ENCODE peak calls at places on chromosome 12, in ten cellular contexts. Q, I, V, L, Z, K, O, N, G and R are unnamed samples. For H3K36me3, the result is how much of the 10 kb centered on the place peaks cover.

GRCh38 chr12:10033783-10034381 is 3.4 kb downstream of the CLEC9A start:
- DNase-seq in Q (no peak), I (no peak), V (no peak), L (no peak), Z (no peak), K (peak), O (no peak), N (peak), G (no peak), R (no peak)

GRCh38 chr12:101759396-101760047 is 20.3 kb upstream of the SYCP3 start:
- DNase-seq in Q (no peak), I (peak), V (no peak), L (no peak), Z (no peak), K (peak), O (no peak), N (peak), G (peak), R (peak)

GRCh38 chr12:111978545-111978944 is 34.4 kb downstream of the TMEM116 start:
- DNase-seq in Q (no peak), I (no peak), V (no peak), L (no peak), Z (no peak), K (no peak), O (no peak), N (no peak), G (no peak), R (no peak)

GRCh38 chr12:103725398-103725797 is 115.6 kb downstream of the NT5DC3 start:
- DNase-seq in Q (no peak), I (no peak), V (no peak), L (no peak), Z (no peak), K (no peak), O (no peak), N (no peak), G (no peak), R (no peak)

GRCh38 chr12:14937014-14937413 is 1.3 kb downstream of the ERP27 start:
- DNase-seq in Q (no peak), I (no peak), V (no peak), L (no peak), Z (no peak), K (no peak), O (no peak), N (no peak), G (no peak), R (no peak)

GRCh38 chr12:57057037-57057436 is 7.1 kb upstream of the MYO1A start:
- DNase-seq in Q (no peak), I (no peak), V (no peak), L (no peak), Z (no peak), K (no peak), O (no peak), N (no peak), G (no peak), R (no peak)

GRCh38 chr12:87603727-87604126 is 425.5 kb downstream of the C12orf50 start:
- DNase-seq in Q (no peak), I (peak), V (no peak), L (no peak), Z (no peak), K (no peak), O (no peak), N (peak), G (no peak), R (no peak)

GRCh38 chr12:6570264-6570887 is 2.3 kb upstream of the NOP2 start:
- DNase-seq in Q (no peak), I (no peak), V (peak), L (no peak), Z (peak), K (peak), O (peak), N (no peak), G (peak), R (peak)

GRCh38 chr12:12600659-12601058 is 11.0 kb upstream of the CREBL2 start:
- DNase-seq in Q (peak), I (no peak), V (no peak), L (no peak), Z (peak), K (no peak), O (no peak), N (no peak), G (no peak), R (peak)

GRCh38 chr12:116339062-116339461 is 61.6 kb upstream of the MED13L start:
- DNase-seq in Q (no peak), I (no peak), V (no peak), L (no peak), Z (no peak), K (no peak), O (no peak), N (no peak), G (no peak), R (no peak)

GRCh38 chr12:123916729-123917128 is 55.9 kb downstream of the CCDC92 start:
- DNase-seq in Q (no peak), I (peak), V (no peak), L (no peak), Z (no peak), K (no peak), O (no peak), N (peak), G (no peak), R (no peak)

GRCh38 chr12:64608901-64609542 is 1.3 kb upstream of the RASSF3 start:
- DNase-seq in Q (peak), I (peak), V (no peak), L (no peak), Z (peak), K (peak), O (peak), N (peak), G (peak), R (peak)

GRCh38 chr12:114692558-114693531 is 8.9 kb upstream of the TBX3 start:
- DNase-seq in Q (peak), I (no peak), V (no peak), L (peak), Z (no peak), K (no peak), O (no peak), N (peak), G (peak), R (peak)

GRCh38 chr12:4114986-4115385 is 158.6 kb upstream of the CCND2 start:
- DNase-seq in Q (no peak), I (no peak), V (no peak), L (no peak), Z (no peak), K (no peak), O (peak), N (no peak), G (no peak), R (no peak)

GRCh38 chr12:120164293-120164692 is 30.2 kb downstream of the GCN1 start:
- DNase-seq in Q (no peak), I (no peak), V (no peak), L (no peak), Z (no peak), K (no peak), O (no peak), N (no peak), G (no peak), R (no peak)

GRCh38 chr12:46177842-46178608 is 90.8 kb downstream of the SLC38A1 start:
- DNase-seq in Q (no peak), I (no peak), V (no peak), L (no peak), Z (no peak), K (peak), O (no peak), N (no peak), G (no peak), R (no peak)

GRCh38 chr12:32482226-32482625 is 82.9 kb downstream of the FGD4 start:
- DNase-seq in Q (no peak), I (no peak), V (no peak), L (no peak), Z (no peak), K (peak), O (no peak), N (no peak), G (no peak), R (no peak)

GRCh38 chr12:32477714-32478113 is 78.4 kb downstream of the FGD4 start:
- DNase-seq in Q (no peak), I (peak), V (no peak), L (no peak), Z (no peak), K (no peak), O (no peak), N (no peak), G (no peak), R (no peak)

GRCh38 chr12:32476446-32476845 is 77.1 kb downstream of the FGD4 start:
- DNase-seq in Q (no peak), I (no peak), V (no peak), L (no peak), Z (no peak), K (no peak), O (no peak), N (no peak), G (no peak), R (no peak)

GRCh38 chr12:32478858-32479257 is 79.5 kb downstream of the FGD4 start:
- DNase-seq in Q (no peak), I (no peak), V (no peak), L (no peak), Z (no peak), K (no peak), O (no peak), N (no peak), G (no peak), R (no peak)

GRCh38 chr12:32478166-32478565 is 78.8 kb downstream of the FGD4 start:
- DNase-seq in Q (no peak), I (no peak), V (no peak), L (no peak), Z (no peak), K (no peak), O (no peak), N (no peak), G (no peak), R (no peak)
- H3K4me3 ChIP-seq in Q (no peak), I (no peak), V (no peak), L (no peak), Z (no peak), K (no peak), O (no peak), N (no peak), G (no peak), R (no peak)

DNA sequence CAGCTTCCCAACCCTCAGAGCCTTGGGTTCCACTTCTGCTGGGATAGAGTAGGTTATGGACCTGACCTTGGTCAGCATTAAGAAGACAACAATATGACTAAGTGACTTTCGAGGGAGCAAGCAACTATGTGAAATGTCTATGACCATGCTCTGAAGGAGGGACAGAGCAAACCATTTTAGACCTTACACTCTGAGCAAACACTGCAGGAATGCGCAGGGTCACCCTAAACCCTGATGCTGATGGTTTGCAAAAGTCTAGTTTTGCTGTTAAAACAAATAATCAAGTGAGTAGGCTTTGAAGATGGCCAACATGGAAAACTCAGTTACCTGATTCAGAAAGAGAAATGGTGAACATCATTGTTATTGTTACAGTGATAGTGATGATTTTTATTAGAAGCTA is 8.7 kb downstream of the ZCCHC8 start:
- DNase-seq in Q (no peak), I (no peak), V (no peak), L (no peak), Z (no peak), K (no peak), O (no peak), N (no peak), G (no peak), R (no peak)
- H3K36me3 ChIP-seq in Q (under half), I (under half), V (under half), L (half or more), Z (under half), K (under half), O (under half), N (under half), G (under half), R (under half)

DNA sequence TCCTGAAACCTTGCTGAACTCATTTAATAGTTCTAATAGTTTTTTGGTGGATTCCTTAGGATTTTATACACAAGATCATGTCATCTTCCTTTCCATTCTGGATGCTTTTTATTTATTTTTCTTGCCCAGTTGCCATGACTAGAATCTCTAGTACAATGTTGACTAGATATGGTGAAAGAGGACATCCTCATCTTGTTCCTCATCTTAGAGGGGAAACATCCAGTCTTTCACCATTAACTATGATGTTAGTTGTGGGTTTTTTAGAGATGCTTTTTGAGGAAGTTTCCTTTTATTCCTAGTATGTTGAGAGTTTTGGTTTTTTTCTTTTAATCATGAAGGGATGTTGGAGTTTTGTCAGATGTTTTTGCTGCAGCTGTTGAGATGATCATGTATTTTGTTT is 8.6 kb downstream of the ANKRD13A start:
- DNase-seq in Q (no peak), I (no peak), V (no peak), L (no peak), Z (no peak), K (no peak), O (no peak), N (no peak), G (no peak), R (no peak)
- H3K4me3 ChIP-seq in Q (no peak), I (no peak), V (no peak), L (no peak), Z (no peak), K (no peak), O (no peak), N (no peak), G (no peak), R (no peak)

GRCh38 chr12:131716282-131716681 is 5.4 kb downstream of the SFSWAP start:
- DNase-seq in Q (no peak), I (no peak), V (no peak), L (no peak), Z (no peak), K (no peak), O (no peak), N (no peak), G (no peak), R (no peak)
- H3K36me3 ChIP-seq in Q (under half), I (half or more), V (under half), L (half or more), Z (under half), K (under half), O (under half), N (under half), G (under half), R (under half)